ENCODE peak calls at places on chromosomes 7 and 10, in five cellular contexts. L is RPMI7951; I is CD4-positive, alpha-beta T cell; U is hypothalamus; V is B cell. A is an unnamed sample.

GRCh38 chr10:106863549-106863948 is 301.0 kb downstream of the SORCS1 start:
- DNase-seq in V (no peak), L (no peak), I (no peak), U (no peak), A (no peak)

GRCh38 chr10:96017227-96017687 is 26.1 kb upstream of the CCNJ start:
- DNase-seq in V (no peak), I (no peak), U (no peak), L (peak; percentile 46), A (no peak)

GRCh38 chr7:69764071-69764470 is 165.8 kb downstream of the AUTS2 start:
- DNase-seq in U (no peak), V (no peak), L (no peak), I (no peak), A (no peak)

GRCh38 chr10:33355267-33355666 is 20.8 kb upstream of the NRP1 start:
- DNase-seq in V (no peak), L (no peak), U (no peak), I (no peak), A (no peak)

GRCh38 chr10:52074505-52074904 is 239.6 kb upstream of the DKK1 start:
- DNase-seq in U (no peak), I (no peak), V (no peak), L (no peak), A (no peak)

GRCh38 chr10:36730316-36730715 is 395.1 kb upstream of the ANKRD30A start:
- DNase-seq in L (peak; percentile 95), I (no peak), U (no peak), V (no peak), A (no peak)

GRCh38 chr7:39761435-39761834 is 138.1 kb downstream of the RALA start:
- DNase-seq in I (no peak), U (no peak), V (no peak), L (no peak), A (no peak)

GRCh38 chr10:79438699-79439085 is 6.7 kb downstream of the ZCCHC24 start:
- DNase-seq in L (no peak), I (no peak), U (no peak), V (no peak), A (no peak)

GRCh38 chr7:119931230-119931824 is 341.6 kb upstream of the KCND2 start:
- DNase-seq in V (no peak), I (no peak), U (no peak), L (no peak), A (no peak)

GRCh38 chr10:62050941-62051433 is 149.5 kb downstream of the ARID5B start:
- DNase-seq in L (peak; percentile 89), U (no peak), I (peak; percentile 79), V (peak; percentile 76), A (no peak)

GRCh38 chr7:102077081-102077480 is 209.6 kb upstream of the SH2B2 start:
- DNase-seq in I (no peak), L (no peak), U (no peak), V (no peak), A (no peak)

GRCh38 chr7:93817004-93817403 is 73.5 kb downstream of the TFPI2 start:
- DNase-seq in U (no peak), L (no peak), I (no peak), V (no peak), A (no peak)

GRCh38 chr7:41674505-41675023 is 28.3 kb downstream of the INHBA start:
- DNase-seq in U (no peak), V (no peak), L (no peak), I (no peak), A (no peak)

GRCh38 chr10:14476641-14477407 is 146.1 kb upstream of the FRMD4A start:
- DNase-seq in V (no peak), U (no peak), I (no peak), L (peak; percentile 83), A (no peak)

GRCh38 chr10:123150229-123150985 is 2.5 kb downstream of the HMX2 start:
- DNase-seq in V (no peak), U (no peak), L (no peak), I (no peak), A (no peak)

GRCh38 chr10:24884316-24884715 is 68.1 kb downstream of the PRTFDC1 start:
- DNase-seq in I (no peak), L (no peak), U (no peak), V (no peak), A (no peak)

GRCh38 chr7:107463139-107464078 is 6.4 kb upstream of the GPR22 start:
- DNase-seq in V (peak; percentile 61), I (peak; percentile 29), L (peak; percentile 69), U (peak; percentile 6), A (peak; percentile 75)

GRCh38 chr7:16644624-16644986 is 949 bp downstream of the ANKMY2 start:
- DNase-seq in I (peak; percentile 38), L (peak; percentile 75), U (peak; percentile 30), V (peak; percentile 71), A (peak; percentile 88)

GRCh38 chr7:151838861-151839381 is 38.0 kb downstream of the PRKAG2 start:
- DNase-seq in U (no peak), V (peak; percentile 81), I (no peak), L (no peak), A (peak; percentile 75)

GRCh38 chr7:100366411-100367250 is 6.7 kb upstream of the PILRA start:
- DNase-seq in L (no peak), U (no peak), V (peak; percentile 61), I (no peak), A (no peak)

GRCh38 chr7:33157781-33158180 is 28.4 kb downstream of the BBS9 start:
- DNase-seq in U (no peak), V (no peak), I (no peak), L (no peak), A (no peak)